ENCODE peak calls at places on chromosomes 4 and X, in eight cellular contexts. M, W, O, U, X, G, L and H are unnamed samples.

GRCh38 chrX:480861-481417 is 94.2 kb upstream of the PPP2R3B start:
- DNase-seq in X (no peak), M (no peak), O (no peak), W (no peak), G (no peak), U (no peak), L (no peak), H (no peak)

GRCh38 chr4:168777277-168777965 is 232.6 kb downstream of the CBR4 start:
- DNase-seq in L (no peak), M (no peak), O (no peak), X (no peak), U (no peak), W (no peak), G (no peak), H (no peak)

GRCh38 chr4:69601065-69601464 is 38.4 kb downstream of the UGT2A2 start:
- DNase-seq in U (no peak), O (no peak), W (no peak), L (no peak), G (no peak), X (no peak), M (no peak), H (no peak)

GRCh38 chr4:8345946-8346814 is 76.6 kb downstream of the HTRA3 start:
- DNase-seq in W (no peak), O (no peak), X (no peak), G (peak; percentile 82), M (no peak), U (no peak), L (no peak), H (no peak)

GRCh38 chr4:124713213-124713592 is 671 bp upstream of the ANKRD50 start:
- DNase-seq in G (peak; percentile 93), L (peak; percentile 78), X (peak; percentile 83), M (peak; percentile 85), U (peak; percentile 49), W (peak; percentile 31), O (peak; percentile 72), H (peak; percentile 61)

GRCh38 chrX:101263766-101264165 is 27.4 kb downstream of the TAF7L start:
- DNase-seq in X (peak; percentile 63), U (no peak), M (peak; percentile 21), W (no peak), O (no peak), G (no peak), L (no peak), H (no peak)

GRCh38 chrX:114038358-114038757 is 545.5 kb upstream of the HTR2C start:
- DNase-seq in U (no peak), W (no peak), O (no peak), M (no peak), L (no peak), G (no peak), X (no peak), H (no peak)

GRCh38 chrX:37846141-37846540 is 1.2 kb downstream of the DYNLT3 start:
- DNase-seq in X (no peak), W (peak; percentile 8), L (no peak), G (no peak), O (peak; percentile 28), U (no peak), M (no peak), H (no peak)

GRCh38 chr4:9996319-9997110 is 24.8 kb downstream of the SLC2A9 start:
- DNase-seq in L (no peak), O (no peak), G (peak; percentile 37), X (no peak), W (no peak), M (no peak), U (no peak), H (no peak)

GRCh38 chr4:70687821-70688794 is at the start of gene UTP3:
- DNase-seq in O (peak; percentile 96), W (peak; percentile 99), G (peak; percentile 99), X (peak; percentile 100), U (peak; percentile 94), L (peak; percentile 96), M (peak; percentile 99), H (peak; percentile 98)

GRCh38 chrX:133097031-133097430 is at the start of gene USP26:
- DNase-seq in O (no peak), M (no peak), X (no peak), G (no peak), L (no peak), U (no peak), W (no peak), H (no peak)

GRCh38 chrX:28586291-28586690 is 955 bp upstream of the IL1RAPL1 start:
- DNase-seq in L (no peak), M (peak; percentile 67), U (no peak), O (peak; percentile 64), X (peak; percentile 25), W (no peak), G (no peak), H (peak; percentile 13)

GRCh38 chrX:111896148-111896547 is 20.2 kb downstream of the TRPC5OS start:
- DNase-seq in U (no peak), X (no peak), M (no peak), G (no peak), O (no peak), W (no peak), L (no peak), H (no peak)

GRCh38 chr4:188403272-188403671 is 264.0 kb downstream of the TRIML1 start:
- DNase-seq in M (no peak), O (no peak), W (no peak), G (no peak), X (no peak), L (no peak), U (no peak), H (no peak)

GRCh38 chrX:87338510-87338909 is 179.1 kb upstream of the KLHL4 start:
- DNase-seq in O (peak; percentile 48), L (no peak), W (peak; percentile 13), M (peak; percentile 52), G (no peak), U (peak; percentile 0), X (peak; percentile 42), H (no peak)

GRCh38 chr4:17232575-17233253 is 279.2 kb downstream of the QDPR start:
- DNase-seq in O (peak; percentile 84), X (peak; percentile 91), U (no peak), G (no peak), L (no peak), W (peak; percentile 50), M (peak; percentile 89), H (peak; percentile 53)

GRCh38 chr4:156545003-156545785 is 426.4 kb downstream of the PDGFC start:
- DNase-seq in W (no peak), O (no peak), M (peak; percentile 42), U (no peak), L (no peak), G (no peak), X (peak; percentile 84), H (no peak)

GRCh38 chrX:109614951-109615350 is 10.0 kb downstream of the KCNE5 start:
- DNase-seq in W (no peak), X (no peak), U (no peak), G (no peak), M (no peak), O (no peak), L (no peak), H (no peak)

GRCh38 chr4:3145251-3145908 is 70.9 kb downstream of the HTT start:
- DNase-seq in G (no peak), M (peak; percentile 36), U (no peak), L (no peak), X (peak; percentile 39), O (peak; percentile 15), W (peak; percentile 15), H (no peak)

GRCh38 chrX:53261573-53261972 is 19.8 kb downstream of the IQSEC2 start:
- DNase-seq in X (no peak), W (no peak), U (no peak), M (no peak), L (no peak), O (no peak), G (no peak), H (no peak)

GRCh38 chr4:20538922-20539321 is 161.3 kb upstream of the PACRGL start:
- DNase-seq in L (no peak), G (no peak), O (no peak), W (no peak), X (no peak), U (no peak), M (no peak), H (no peak)

GRCh38 chrX:64792598-64793337 is 183.5 kb downstream of the ZC4H2 start:
- DNase-seq in L (no peak), M (no peak), U (no peak), W (no peak), O (no peak), G (no peak), X (no peak), H (no peak)
- TF ChIP-seq CTCF in L (no peak), M (no peak), U (no peak), W (no peak), O (no peak), G (no peak), X (no peak), H (no peak)

GRCh38 chr4:5009796-5010195 is 9.5 kb downstream of the CYTL1 start:
- DNase-seq in U (no peak), G (no peak), L (no peak), X (no peak), W (no peak), O (no peak), M (no peak), H (no peak)
- TF ChIP-seq CTCF in U (no peak), G (no peak), L (no peak), X (no peak), W (no peak), O (no peak), M (no peak), H (no peak)

GRCh38 chr4:34633216-34633615 is 1611.1 kb downstream of the ARAP2 start:
- DNase-seq in M (peak; percentile 75), U (no peak), O (no peak), L (no peak), W (peak; percentile 50), X (no peak), G (no peak), H (no peak)

GRCh38 chr4:34636623-34637022 is 1607.7 kb downstream of the ARAP2 start:
- DNase-seq in M (no peak), W (no peak), U (no peak), G (no peak), X (no peak), L (no peak), O (no peak), H (no peak)
- TF ChIP-seq CTCF in M (no peak), W (no peak), U (no peak), G (no peak), X (no peak), L (no peak), O (no peak), H (no peak)

GRCh38 chrX:41863343-41864203 is 59.8 kb downstream of the CASK start:
- DNase-seq in X (no peak), U (no peak), L (no peak), G (no peak), O (no peak), W (no peak), M (no peak), H (no peak)
- TF ChIP-seq CTCF in X (no peak), U (no peak), L (no peak), G (no peak), O (no peak), W (no peak), M (no peak), H (no peak)